ENCODE peak calls at places on chromosomes 6 and 20, in six cellular contexts. L is kidney epithelial cell, U is heart left ventricle, W is BE2C, C is adrenal gland, A is ovary. K is an unnamed sample.

GRCh38 chr20:62596921-62597320 is 45.4 kb upstream of the SLCO4A1 start:
- DNase-seq in C (no peak), U (no peak), A (no peak), W (no peak), L (no peak), K (no peak)

GRCh38 chr6:152087701-152088100 is 280.2 kb downstream of the ESR1 start:
- DNase-seq in C (no peak), A (no peak), W (no peak), U (no peak), L (no peak), K (no peak)

GRCh38 chr20:33679758-33680485 is 5.7 kb upstream of the NECAB3 start:
- DNase-seq in C (no peak), W (no peak), L (no peak), A (peak; percentile 38), U (no peak), K (no peak)

GRCh38 chr6:3402310-3403243 is 54.3 kb downstream of the SLC22A23 start:
- DNase-seq in U (no peak), A (no peak), C (no peak), W (no peak), L (no peak), K (no peak)

GRCh38 chr20:8972963-8973362 is 95.9 kb upstream of the PLCB4 start:
- DNase-seq in U (no peak), A (no peak), L (no peak), W (no peak), C (no peak), K (no peak)

GRCh38 chr6:158653577-158654354 is 3.9 kb downstream of the SYTL3 start:
- DNase-seq in A (no peak), U (no peak), L (no peak), C (no peak), W (no peak), K (no peak)

GRCh38 chr6:5851261-5851757 is 155.4 kb downstream of the NRN1 start:
- DNase-seq in A (no peak), W (no peak), L (peak; percentile 29), U (peak; percentile 50), C (peak; percentile 41), K (peak; percentile 71)

GRCh38 chr6:42313941-42314570 is 96.4 kb upstream of the MRPS10 start:
- DNase-seq in L (no peak), A (peak; percentile 48), U (peak; percentile 39), C (no peak), W (no peak), K (no peak)

GRCh38 chr6:3270258-3270657 is 11.5 kb downstream of the PSMG4 start:
- DNase-seq in W (no peak), L (no peak), U (no peak), C (no peak), A (no peak), K (no peak)

GRCh38 chr6:12605888-12606345 is 110.7 kb upstream of the PHACTR1 start:
- DNase-seq in C (peak; percentile 75), L (no peak), W (peak; percentile 47), U (peak; percentile 30), A (peak; percentile 30), K (peak; percentile 51)

GRCh38 chr6:12601881-12602280 is 114.7 kb upstream of the PHACTR1 start:
- DNase-seq in A (no peak), L (no peak), C (no peak), U (no peak), W (no peak), K (no peak)

GRCh38 chr6:12602342-12602741 is 114.2 kb upstream of the PHACTR1 start:
- DNase-seq in C (no peak), L (no peak), W (no peak), U (no peak), A (no peak), K (no peak)

GRCh38 chr6:12603711-12604049 is 112.9 kb upstream of the PHACTR1 start:
- DNase-seq in L (no peak), C (no peak), A (no peak), U (no peak), W (no peak), K (no peak)

GRCh38 chr6:12602951-12603710 is 113.4 kb upstream of the PHACTR1 start:
- DNase-seq in A (peak; percentile 23), L (no peak), C (peak; percentile 36), U (peak; percentile 33), W (peak; percentile 12), K (no peak)
- TF ChIP-seq CTCF in A (no peak), L (peak; percentile 50), C (no peak), U (peak; percentile 69), W (peak; percentile 55), K (peak; percentile 47)

DNA sequence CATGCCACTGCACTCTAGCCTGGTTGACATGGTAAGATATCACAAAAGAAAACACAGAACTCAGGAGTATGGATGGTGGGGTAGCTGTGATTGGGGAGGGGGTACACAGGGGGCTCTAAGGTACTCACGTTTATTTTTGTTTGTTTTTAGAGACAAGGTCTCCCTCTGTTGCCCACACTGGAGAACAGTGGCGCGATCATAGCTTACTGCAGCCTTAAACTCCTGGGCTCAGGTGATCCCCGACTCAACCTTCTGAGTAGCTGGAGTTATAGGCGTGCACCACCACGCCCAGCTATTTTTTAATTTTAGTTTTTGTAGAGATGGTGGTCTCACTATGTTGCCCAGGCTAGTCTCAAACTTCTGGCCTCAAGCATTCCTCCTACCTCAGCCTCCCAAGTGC is 29.3 kb downstream of the BCL2L1 start:
- DNase-seq in L (no peak), C (no peak), U (no peak), W (no peak), A (no peak), K (no peak)
- TF ChIP-seq CTCF in L (no peak), C (no peak), U (no peak), W (no peak), A (no peak), K (no peak)

DNA sequence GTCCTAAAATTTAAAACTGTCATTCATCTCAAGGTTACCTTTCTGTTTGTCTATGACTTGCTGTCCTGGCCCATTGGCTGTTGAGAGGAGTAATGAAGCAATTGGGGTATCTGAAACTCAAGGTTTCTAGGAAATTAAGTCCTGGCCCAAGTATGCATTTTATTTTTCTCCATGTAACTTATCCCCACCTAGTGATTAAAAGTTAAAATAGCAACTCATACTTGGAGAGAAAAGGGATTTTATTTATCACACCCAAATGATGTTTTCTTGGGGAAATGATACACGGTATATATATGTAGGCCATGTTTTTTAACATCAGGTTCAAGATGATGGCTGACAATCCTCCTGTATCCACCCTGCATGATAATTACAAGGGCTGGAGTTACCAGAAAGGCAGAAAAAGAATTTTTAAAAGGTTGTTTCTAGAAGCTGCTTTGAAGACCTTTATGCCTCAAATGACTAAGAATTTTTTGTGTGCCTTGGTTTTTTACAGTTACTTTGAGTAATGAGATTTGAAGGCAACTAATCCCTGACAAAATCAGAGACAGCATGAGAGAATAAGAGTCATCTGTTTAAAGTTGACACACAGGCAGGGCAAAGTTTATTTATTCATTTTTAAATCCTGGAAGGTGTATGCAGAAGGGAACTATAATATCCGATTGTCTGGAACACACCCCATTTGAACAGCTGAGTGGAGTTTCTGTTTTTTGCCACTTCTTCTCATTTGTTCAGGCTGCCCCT is 28.9 kb upstream of the C6orf58 start:
- DNase-seq in U (no peak), L (no peak), A (no peak), C (no peak), W (no peak), K (no peak)
- TF ChIP-seq CTCF in U (no peak), L (peak; percentile 8), A (no peak), C (no peak), W (no peak), K (no peak)

DNA sequence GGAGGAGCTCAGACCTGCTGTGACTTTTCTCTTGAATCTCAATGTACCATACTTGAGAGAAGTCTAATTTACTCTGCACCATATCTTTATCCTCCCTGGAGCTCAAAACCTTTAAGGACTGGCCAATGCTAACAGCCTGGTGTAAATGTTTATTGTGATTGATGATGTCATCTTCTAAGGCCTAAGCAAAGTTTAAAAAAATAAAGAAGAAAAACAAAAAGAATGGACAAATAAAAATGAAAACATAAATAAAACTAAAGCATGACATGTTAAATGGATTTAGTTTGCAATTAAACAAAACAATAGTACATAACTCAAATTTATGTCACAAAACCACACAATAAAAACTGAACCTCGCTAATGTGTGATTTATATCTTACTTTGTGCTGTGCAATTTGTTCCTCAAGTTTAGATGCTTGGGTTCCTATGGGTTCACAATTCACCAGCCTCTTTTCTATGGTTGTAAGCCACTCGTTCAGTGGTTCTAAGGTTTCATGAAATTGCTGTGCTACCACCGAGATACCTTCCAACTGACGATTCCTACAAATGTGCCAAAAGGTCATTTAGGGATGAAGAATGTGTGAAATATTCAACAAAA is 113.0 kb downstream of the DST start:
- DNase-seq in A (no peak), W (no peak), L (no peak), U (no peak), C (no peak), K (no peak)
- TF ChIP-seq CTCF in A (no peak), W (no peak), L (no peak), U (no peak), C (no peak), K (no peak)

DNA sequence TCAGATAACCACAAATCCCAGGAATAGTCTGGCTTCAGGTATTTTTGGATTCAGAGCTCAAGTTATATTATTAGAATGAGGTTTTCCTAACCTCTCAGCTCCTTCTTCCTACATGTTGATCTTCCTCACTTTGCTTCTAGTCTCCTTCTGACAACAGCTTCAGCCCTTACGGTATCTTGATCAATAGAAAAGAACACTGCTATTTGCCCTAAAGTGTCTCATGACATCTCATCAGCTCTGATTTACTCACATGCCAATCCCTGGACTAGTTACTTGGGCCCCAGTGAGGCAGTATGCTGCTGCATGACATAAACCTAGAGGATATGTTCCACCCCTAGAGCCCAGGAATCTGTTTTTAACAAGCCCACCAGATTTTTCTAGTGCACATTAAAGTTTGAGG is 110.3 kb downstream of the UNC5CL start:
- DNase-seq in C (no peak), A (no peak), U (no peak), L (no peak), W (no peak), K (no peak)
- TF ChIP-seq CTCF in C (no peak), A (no peak), U (no peak), L (no peak), W (no peak), K (no peak)

GRCh38 chr6:135851442-135852271 is at the start of gene PDE7B:
- DNase-seq in A (peak; percentile 79), C (peak; percentile 78), L (peak; percentile 89), U (peak; percentile 85), W (peak; percentile 85), K (peak; percentile 56)

GRCh38 chr6:135854799-135855198 is 3.3 kb downstream of the PDE7B start:
- DNase-seq in U (no peak), W (no peak), C (no peak), A (no peak), L (no peak), K (no peak)

GRCh38 chr6:135852775-135853174 is 1.3 kb downstream of the PDE7B start:
- DNase-seq in U (no peak), L (no peak), C (no peak), W (no peak), A (no peak), K (no peak)

GRCh38 chr6:135853986-135854385 is 2.5 kb downstream of the PDE7B start:
- DNase-seq in C (no peak), U (no peak), W (no peak), A (no peak), L (no peak), K (no peak)

GRCh38 chr6:135853227-135853626 is 1.7 kb downstream of the PDE7B start:
- DNase-seq in W (no peak), L (no peak), A (no peak), C (no peak), U (no peak), K (no peak)
- TF ChIP-seq CTCF in W (no peak), L (no peak), A (no peak), C (no peak), U (no peak), K (no peak)